ENCODE peak calls at places on chromosomes 6 and 20, in nine cellular contexts. I is Peyer's patch, T is mammary epithelial cell, U is GM23248, V is mesenchymal stem cell, S is fibroblast of lung, P is coronary artery, M is heart right ventricle, O is AG04450. Z is an unnamed sample.

GRCh38 chr6:26576407-26576843 is 20.3 kb upstream of the ABT1 start:
- DNase-seq in O (no peak), M (no peak), P (no peak), V (peak), I (no peak), T (no peak), U (no peak), S (no peak), Z (no peak)

GRCh38 chr6:53718597-53719460 is 53.3 kb upstream of the KLHL31 start:
- DNase-seq in T (peak), O (peak), U (peak), S (peak), V (peak), P (no peak), M (no peak), I (no peak), Z (no peak)

GRCh38 chr20:62824476-62825287 is 7.8 kb downstream of the COL9A3 start:
- DNase-seq in S (peak), V (no peak), O (no peak), I (no peak), U (peak), P (no peak), T (no peak), M (peak), Z (peak)

GRCh38 chr6:139474145-139475108 is 100.0 kb upstream of the CITED2 start:
- DNase-seq in V (peak), O (peak), M (no peak), U (peak), I (no peak), P (no peak), S (peak), T (no peak), Z (no peak)

GRCh38 chr6:108157234-108157971 is 8.4 kb upstream of the NR2E1 start:
- DNase-seq in P (no peak), I (no peak), S (no peak), V (no peak), M (no peak), U (no peak), T (no peak), O (no peak), Z (no peak)

GRCh38 chr6:19416811-19417210 is 420.4 kb upstream of the ID4 start:
- DNase-seq in M (no peak), S (no peak), O (no peak), T (peak), I (no peak), P (no peak), V (no peak), U (no peak), Z (no peak)

GRCh38 chr6:49606696-49607390 is 29.8 kb downstream of the RHAG start:
- DNase-seq in V (peak), I (no peak), M (no peak), O (peak), P (no peak), U (peak), S (peak), T (peak), Z (no peak)

GRCh38 chr6:114362957-114363356 is 20.1 kb upstream of the HS3ST5 start:
- DNase-seq in V (no peak), I (no peak), P (no peak), U (no peak), S (no peak), T (no peak), O (no peak), M (no peak), Z (no peak)

GRCh38 chr6:48290595-48290994 is 179.6 kb upstream of the PTCHD4 start:
- DNase-seq in O (no peak), P (no peak), T (no peak), S (no peak), M (no peak), U (no peak), I (no peak), V (no peak), Z (no peak)

GRCh38 chr6:150237626-150238025 is 94.8 kb downstream of the PPP1R14C start:
- DNase-seq in V (no peak), T (no peak), M (no peak), O (no peak), I (no peak), U (no peak), P (no peak), S (no peak), Z (no peak)

GRCh38 chr6:143766185-143766553 is 77.0 kb upstream of the LTV1 start:
- DNase-seq in U (no peak), I (no peak), M (no peak), P (no peak), O (no peak), S (no peak), V (no peak), T (no peak), Z (no peak)

GRCh38 chr6:63565058-63565726 is 7.1 kb upstream of the LOC128125822 start:
- DNase-seq in O (no peak), P (no peak), V (peak), U (no peak), S (no peak), I (no peak), M (no peak), T (peak), Z (no peak)

GRCh38 chr6:91816335-91816734 is 1229.5 kb upstream of the MAP3K7 start:
- DNase-seq in S (no peak), I (no peak), T (no peak), V (no peak), O (no peak), P (no peak), M (no peak), U (no peak), Z (no peak)

GRCh38 chr6:136235233-136235564 is 14.9 kb downstream of the MTFR2 start:
- DNase-seq in O (peak), T (peak), S (peak), P (no peak), V (peak), M (no peak), U (peak), I (no peak), Z (no peak)

GRCh38 chr6:87623248-87623647 is 33.3 kb downstream of the ORC3 start:
- DNase-seq in U (peak), I (no peak), V (peak), S (no peak), M (no peak), P (no peak), O (no peak), T (no peak), Z (no peak)

GRCh38 chr6:63514488-63515173 is 57.6 kb upstream of the LOC128125822 start:
- DNase-seq in U (no peak), T (no peak), I (no peak), P (no peak), V (no peak), M (no peak), O (no peak), S (no peak), Z (no peak)

GRCh38 chr20:38825901-38826625 is 20.6 kb downstream of the PPP1R16B start:
- DNase-seq in U (peak), I (no peak), T (peak), S (peak), P (no peak), V (peak), O (peak), M (no peak), Z (no peak)

GRCh38 chr6:10662207-10662606 is 32.2 kb downstream of the C6orf52 start:
- DNase-seq in U (no peak), V (no peak), T (no peak), P (no peak), I (no peak), O (no peak), S (no peak), M (no peak), Z (no peak)

GRCh38 chr20:59783020-59784010 is 150.1 kb downstream of the SYCP2 start:
- DNase-seq in T (peak), S (peak), U (peak), I (peak), M (peak), V (no peak), O (no peak), P (peak), Z (peak)

GRCh38 chr6:111888928-111889696 is 15.9 kb upstream of the FYN start:
- DNase-seq in T (no peak), O (no peak), P (no peak), S (no peak), V (peak), M (peak), I (no peak), U (peak), Z (no peak)

GRCh38 chr20:60877071-60877470 is 375.0 kb upstream of the CDH4 start:
- DNase-seq in S (no peak), T (no peak), M (no peak), V (no peak), O (no peak), P (no peak), I (no peak), U (no peak), Z (no peak)

GRCh38 chr6:105810922-105811482 is 275.1 kb upstream of the PRDM1 start:
- DNase-seq in I (no peak), O (no peak), T (no peak), M (no peak), S (no peak), U (no peak), P (no peak), V (no peak), Z (no peak)
- H3K27ac ChIP-seq in I (no peak), O (peak), T (peak), M (no peak), S (peak), U (peak), P (no peak), V (no peak), Z (no peak)

GRCh38 chr6:5083307-5083583 is 1.9 kb upstream of the PPP1R3G start:
- DNase-seq in S (no peak), O (no peak), I (no peak), U (peak), P (no peak), V (no peak), T (no peak), M (no peak), Z (no peak)

GRCh38 chr6:5084192-5084786 is 852 bp upstream of the PPP1R3G start:
- DNase-seq in S (no peak), P (no peak), O (no peak), I (no peak), T (no peak), V (no peak), M (peak), U (no peak), Z (no peak)

GRCh38 chr6:5084787-5085637 is at the start of gene PPP1R3G:
- DNase-seq in M (peak), S (peak), I (peak), V (peak), O (no peak), T (peak), P (no peak), U (peak), Z (no peak)

GRCh38 chr6:5082487-5083306 is 2.4 kb upstream of the PPP1R3G start:
- DNase-seq in O (no peak), P (no peak), V (peak), U (peak), M (no peak), S (peak), T (peak), I (no peak), Z (no peak)

GRCh38 chr6:5083813-5084191 is 1.3 kb upstream of the PPP1R3G start:
- DNase-seq in S (no peak), I (no peak), V (no peak), M (no peak), U (no peak), P (no peak), T (no peak), O (no peak), Z (no peak)
- H3K27ac ChIP-seq in S (no peak), I (peak), V (no peak), M (peak), U (no peak), P (peak), T (no peak), O (no peak), Z (no peak)

GRCh38 chr20:63968136-63968927 is 1.4 kb downstream of the ZNF512B start:
- DNase-seq in T (no peak), M (peak), O (no peak), U (no peak), P (no peak), V (no peak), S (no peak), I (no peak), Z (no peak)
- H3K27ac ChIP-seq in T (no peak), M (peak), O (no peak), U (no peak), P (peak), V (no peak), S (peak), I (no peak), Z (peak)

GRCh38 chr20:58510921-58511320 is 4.3 kb downstream of the APCDD1L start:
- DNase-seq in T (no peak), S (no peak), V (no peak), I (no peak), P (no peak), U (no peak), M (no peak), O (no peak), Z (no peak)

GRCh38 chr20:58511861-58512260 is 3.3 kb downstream of the APCDD1L start:
- DNase-seq in I (no peak), T (no peak), O (no peak), U (peak), S (peak), V (no peak), M (no peak), P (no peak), Z (no peak)

GRCh38 chr20:58513580-58514285 is 1.5 kb downstream of the APCDD1L start:
- DNase-seq in M (no peak), O (no peak), I (no peak), S (no peak), U (no peak), T (no peak), V (no peak), P (no peak), Z (no peak)

GRCh38 chr20:58512808-58513552 is 2.2 kb downstream of the APCDD1L start:
- DNase-seq in P (no peak), U (peak), I (no peak), M (no peak), S (no peak), O (no peak), T (no peak), V (no peak), Z (no peak)

DNA sequence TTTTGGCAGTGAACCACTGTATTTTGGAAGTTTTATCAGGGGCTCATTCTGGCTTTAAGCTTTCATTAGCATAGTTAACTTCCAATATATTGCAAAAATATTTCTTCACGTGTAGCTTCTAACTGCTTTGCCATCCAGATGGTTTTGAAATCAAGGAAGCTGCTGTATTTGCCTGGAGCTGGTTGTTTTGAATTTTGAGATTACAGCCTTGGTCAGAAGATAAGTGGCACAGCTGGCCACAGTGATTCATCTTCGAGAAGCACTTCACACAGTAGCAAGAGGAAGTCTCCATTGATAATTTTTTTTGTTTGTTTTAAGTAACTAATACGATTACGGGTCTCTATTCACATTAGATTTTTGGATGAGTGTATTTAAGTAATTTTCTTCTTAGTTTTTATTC is 3.8 kb downstream of the APCDD1L start:
- DNase-seq in V (peak), O (peak), T (peak), P (no peak), U (peak), M (no peak), I (no peak), S (peak), Z (no peak)
- H3K27ac ChIP-seq in V (no peak), O (no peak), T (no peak), P (no peak), U (no peak), M (no peak), I (no peak), S (no peak), Z (no peak)

GRCh38 chr6:32082951-32083350 is 26.2 kb downstream of the TNXB start:
- DNase-seq in U (peak), V (no peak), T (peak), P (peak), S (peak), M (peak), O (no peak), I (no peak), Z (no peak)

GRCh38 chr6:32081676-32082075 is 27.5 kb downstream of the TNXB start:
- DNase-seq in P (no peak), M (no peak), U (peak), I (no peak), V (no peak), O (no peak), S (no peak), T (no peak), Z (no peak)

GRCh38 chr6:32083812-32084768 is 25.0 kb downstream of the TNXB start:
- DNase-seq in U (no peak), P (no peak), V (no peak), S (no peak), M (no peak), O (no peak), T (no peak), I (no peak), Z (no peak)

GRCh38 chr6:32079566-32080290 is 29.4 kb downstream of the TNXB start:
- DNase-seq in V (no peak), I (no peak), S (no peak), P (no peak), T (no peak), M (no peak), O (no peak), U (peak), Z (no peak)

DNA sequence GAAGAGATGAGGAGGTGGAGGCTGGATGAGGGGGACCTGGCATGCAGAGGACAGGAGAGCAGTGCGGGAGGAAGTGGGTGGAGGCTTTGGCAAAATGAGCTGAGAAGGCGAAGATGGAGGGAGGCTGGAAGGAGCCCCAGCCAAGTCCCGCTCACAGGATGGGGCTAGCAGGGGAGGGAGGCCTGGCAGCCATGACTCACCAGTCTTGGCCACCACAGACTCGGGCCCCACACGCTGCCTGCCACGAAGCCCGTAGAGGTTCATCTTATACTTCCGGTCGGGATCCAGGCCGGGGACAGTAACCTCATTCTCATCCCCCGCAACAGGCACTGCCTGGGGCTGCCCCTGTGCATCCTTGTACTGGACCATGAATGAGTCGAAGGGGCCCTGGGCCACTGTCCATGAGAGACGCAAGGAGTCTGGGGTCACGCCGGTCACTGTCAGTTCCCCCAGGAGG is 27.9 kb downstream of the TNXB start:
- DNase-seq in S (peak), T (peak), I (no peak), O (peak), P (no peak), U (peak), M (peak), V (peak), Z (no peak)
- H3K27ac ChIP-seq in S (peak), T (no peak), I (peak), O (no peak), P (peak), U (peak), M (peak), V (no peak), Z (no peak)

DNA sequence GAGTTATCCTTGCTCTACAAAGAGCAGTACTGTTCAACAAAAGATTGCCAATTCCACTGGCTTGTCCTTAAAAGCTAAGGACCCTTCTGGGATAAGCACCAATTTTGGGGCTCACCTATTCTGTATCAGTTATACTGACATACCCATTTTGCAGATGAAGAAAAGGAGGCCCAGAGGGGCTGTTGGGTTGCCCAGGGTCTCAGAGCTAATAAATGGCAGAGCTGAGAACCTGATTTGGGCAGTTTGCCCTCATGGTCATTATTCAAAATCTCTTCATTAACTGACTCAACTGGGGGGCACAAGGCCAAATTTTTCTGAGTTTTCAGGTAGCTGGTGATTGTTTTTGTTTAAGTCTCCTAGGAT is 31.3 kb downstream of the NSFL1C start:
- DNase-seq in P (no peak), M (no peak), O (no peak), S (no peak), I (no peak), U (no peak), V (no peak), T (no peak), Z (no peak)
- H3K27ac ChIP-seq in P (no peak), M (no peak), O (no peak), S (peak), I (no peak), U (no peak), V (no peak), T (no peak), Z (no peak)

GRCh38 chr20:56429496-56429895 is 17.4 kb downstream of the CASS4 start:
- DNase-seq in O (no peak), M (no peak), I (no peak), V (peak), U (peak), S (no peak), T (no peak), P (no peak), Z (no peak)
- H3K27ac ChIP-seq in O (peak), M (no peak), I (no peak), V (no peak), U (peak), S (peak), T (no peak), P (no peak), Z (peak)

DNA sequence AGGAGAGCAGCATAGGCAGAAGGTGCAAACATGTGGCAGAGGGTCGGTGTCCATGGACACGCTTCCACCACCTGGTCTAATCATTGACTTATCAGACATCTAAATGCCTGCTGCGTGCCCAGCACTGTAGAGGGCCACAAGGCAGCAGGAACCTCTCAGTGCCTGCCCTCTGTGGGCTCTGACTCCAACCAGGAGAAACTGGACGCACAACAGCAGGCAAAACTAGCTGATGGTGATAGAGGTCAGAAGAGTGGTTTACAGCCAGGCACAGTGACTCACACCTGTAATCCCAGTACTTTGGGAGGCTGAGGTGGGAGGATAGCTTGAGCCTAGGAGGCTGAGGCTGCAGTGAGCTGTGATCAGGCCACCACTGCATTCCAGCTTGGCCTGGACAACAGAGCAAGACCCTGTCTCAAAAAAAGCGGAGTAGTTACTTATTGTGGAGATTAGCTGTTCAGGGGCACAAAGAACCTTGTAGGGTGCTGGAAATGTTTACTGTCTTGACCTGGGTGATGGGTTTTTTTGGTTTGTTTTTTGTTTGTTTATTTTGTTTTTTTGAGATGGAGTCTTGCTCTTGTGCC is 46.5 kb downstream of the PPARD start:
- DNase-seq in U (no peak), S (no peak), O (no peak), I (no peak), P (no peak), M (no peak), V (no peak), T (no peak), Z (no peak)
- H3K27ac ChIP-seq in U (no peak), S (no peak), O (no peak), I (peak), P (no peak), M (no peak), V (no peak), T (no peak), Z (no peak)

GRCh38 chr20:3728876-3729275 is 3.6 kb upstream of the HSPA12B start:
- DNase-seq in T (no peak), M (no peak), P (no peak), V (no peak), I (no peak), S (no peak), O (no peak), U (no peak), Z (no peak)
- H3K27ac ChIP-seq in T (no peak), M (peak), P (no peak), V (no peak), I (no peak), S (no peak), O (no peak), U (no peak), Z (no peak)

DNA sequence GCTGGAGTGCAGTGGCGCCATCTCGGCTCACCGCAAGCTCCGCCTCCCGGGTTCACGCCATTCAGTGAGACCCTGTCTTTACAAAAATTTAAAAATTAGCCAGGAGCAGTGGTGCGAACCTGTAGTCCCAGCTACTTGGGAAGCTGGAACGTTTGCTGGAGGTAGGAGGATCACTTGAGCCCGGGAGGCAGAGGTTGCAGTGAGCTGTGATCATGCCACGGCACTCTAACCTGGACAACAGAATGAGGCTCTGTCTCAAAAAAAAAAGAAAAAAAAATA is 5.7 kb upstream of the PARD6B start:
- DNase-seq in I (no peak), M (no peak), T (no peak), U (no peak), V (no peak), O (no peak), S (no peak), P (no peak), Z (no peak)
- H3K27ac ChIP-seq in I (peak), M (peak), T (peak), U (peak), V (peak), O (no peak), S (no peak), P (peak), Z (no peak)

Z was measured in CD8-positive, alpha-beta T cell.